ENCODE peak calls at places on chromosome 9, in seven cellular contexts. D is pancreas; X is CD8-positive, alpha-beta T cell; L is PC-3; N is foreskin keratinocyte; P is heart right ventricle; Z is gastrocnemius medialis. G is an unnamed sample.

GRCh38 chr9:83196946-83197345 is 134.0 kb upstream of the RASEF start:
- ATAC-seq in D (no peak), X (no peak), L (no peak), N (peak; percentile 31), P (no peak), Z (no peak), G (no peak)

GRCh38 chr9:88658311-88658822 is 123.4 kb downstream of the NXNL2 start:
- ATAC-seq in D (no peak), X (no peak), L (no peak), N (no peak), P (no peak), Z (peak; percentile 64), G (peak; percentile 88)

GRCh38 chr9:93730213-93730612 is 153.8 kb downstream of the PHF2 start:
- ATAC-seq in D (no peak), X (no peak), L (no peak), N (no peak), P (no peak), Z (no peak), G (no peak)

GRCh38 chr9:2967779-2968178 is 123.9 kb upstream of the PUM3 start:
- ATAC-seq in D (no peak), X (no peak), L (no peak), N (peak; percentile 92), P (no peak), Z (no peak), G (no peak)

GRCh38 chr9:89363311-89363670 is 45.0 kb downstream of the SECISBP2 start:
- ATAC-seq in D (no peak), X (no peak), L (no peak), N (no peak), P (no peak), Z (no peak), G (no peak)

GRCh38 chr9:88725300-88726024 is 190.5 kb downstream of the NXNL2 start:
- ATAC-seq in D (no peak), X (no peak), L (no peak), N (no peak), P (no peak), Z (no peak), G (peak; percentile 16)

GRCh38 chr9:2630158-2630557 is 8.6 kb downstream of the VLDLR start:
- ATAC-seq in D (peak; percentile 44), X (no peak), L (no peak), N (no peak), P (peak; percentile 46), Z (peak; percentile 82), G (no peak)

GRCh38 chr9:135409286-135410200 is 70.0 kb upstream of the PPP1R26 start:
- ATAC-seq in D (no peak), X (no peak), L (no peak), N (no peak), P (no peak), Z (no peak), G (no peak)

GRCh38 chr9:85178486-85178885 is 509.0 kb downstream of the NTRK2 start:
- ATAC-seq in D (no peak), X (no peak), L (no peak), N (peak; percentile 99), P (no peak), Z (no peak), G (no peak)

GRCh38 chr9:109270441-109270840 is 50.4 kb downstream of the EPB41L4B start:
- ATAC-seq in D (no peak), X (no peak), L (no peak), N (no peak), P (no peak), Z (no peak), G (no peak)

GRCh38 chr9:29830815-29831214 is 2257.5 kb upstream of the C9orf72 start:
- ATAC-seq in D (no peak), X (no peak), L (peak; percentile 61), N (peak; percentile 60), P (no peak), Z (no peak), G (no peak)

GRCh38 chr9:98773721-98774120 is 22.6 kb downstream of the ANKS6 start:
- ATAC-seq in D (no peak), X (no peak), L (no peak), N (no peak), P (no peak), Z (no peak), G (no peak)

GRCh38 chr9:84294551-84294950 is 46.0 kb downstream of the SLC28A3 start:
- ATAC-seq in D (no peak), X (no peak), L (no peak), N (no peak), P (no peak), Z (no peak), G (no peak)

GRCh38 chr9:83707518-83707767 is 315 bp downstream of the UBQLN1 start:
- ATAC-seq in D (peak; percentile 72), X (no peak), L (peak; percentile 83), N (peak; percentile 93), P (peak; percentile 91), Z (peak; percentile 67), G (peak; percentile 85)

GRCh38 chr9:70450735-70451134 is 36.3 kb upstream of the KLF9 start:
- ATAC-seq in D (no peak), X (no peak), L (no peak), N (no peak), P (no peak), Z (no peak), G (no peak)

GRCh38 chr9:129841071-129841470 is 5.8 kb downstream of the USP20 start:
- ATAC-seq in D (no peak), X (no peak), L (no peak), N (no peak), P (no peak), Z (no peak), G (no peak)

GRCh38 chr9:129839324-129840023 is 4.2 kb downstream of the USP20 start:
- ATAC-seq in D (no peak), X (no peak), L (no peak), N (no peak), P (no peak), Z (no peak), G (no peak)

GRCh38 chr9:129840024-129840423 is 4.8 kb downstream of the USP20 start:
- ATAC-seq in D (no peak), X (no peak), L (no peak), N (no peak), P (no peak), Z (no peak), G (no peak)

GRCh38 chr9:129836342-129837007 is 1.2 kb downstream of the USP20 start:
- ATAC-seq in D (no peak), X (no peak), L (no peak), N (no peak), P (no peak), Z (no peak), G (no peak)

DNA sequence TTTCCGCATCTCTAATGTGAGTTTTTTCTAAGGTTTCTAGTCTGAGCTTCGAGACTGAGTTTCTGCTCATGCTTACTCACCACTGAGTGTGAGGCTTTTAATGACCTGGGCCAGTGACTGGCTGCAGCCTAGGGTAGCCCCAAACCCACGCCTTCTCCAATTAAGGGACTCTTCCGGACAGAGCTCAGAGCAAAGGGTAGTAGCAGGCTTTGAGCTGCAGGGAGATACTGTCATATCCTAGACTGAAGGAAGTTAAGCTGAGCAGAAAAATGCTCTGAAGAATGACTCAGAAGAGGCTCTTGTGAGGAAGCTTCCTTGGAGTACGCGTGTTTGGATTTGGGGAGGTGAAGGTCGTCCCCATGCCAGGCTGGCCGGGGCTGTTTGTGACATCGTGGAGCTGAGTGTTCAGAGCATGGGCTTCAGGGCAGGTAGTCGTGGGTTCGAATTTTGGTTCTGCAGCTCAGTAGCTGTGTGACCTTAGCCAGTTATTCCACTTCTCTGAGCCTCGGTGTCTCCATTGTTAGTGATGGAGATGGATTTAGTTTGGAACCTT is 3.5 kb downstream of the USP20 start:
- ATAC-seq in D (no peak), X (no peak), L (peak; percentile 81), N (peak; percentile 10), P (no peak), Z (no peak), G (no peak)
- H3K4me1 ChIP-seq in D (no peaks in the 10 kb centered on the region), X (peaks cover 60% of the 10 kb centered on the region), L (peaks cover 31% of the 10 kb centered on the region), N (no peaks in the 10 kb centered on the region), P (peaks cover 14% of the 10 kb centered on the region), Z (peaks cover 25% of the 10 kb centered on the region), G (peaks cover 17% of the 10 kb centered on the region)

GRCh38 chr9:36147441-36148175 is 11.1 kb downstream of the GLIPR2 start:
- ATAC-seq in D (no peak), X (no peak), L (no peak), N (no peak), P (no peak), Z (no peak), G (no peak)
- H3K4me1 ChIP-seq in D (no peaks in the 10 kb centered on the region), X (peaks cover 90% of the 10 kb centered on the region), L (peaks cover 18% of the 10 kb centered on the region), N (no peaks in the 10 kb centered on the region), P (peaks cover 30% of the 10 kb centered on the region), Z (peaks cover 7% of the 10 kb centered on the region), G (peaks cover 58% of the 10 kb centered on the region)

DNA sequence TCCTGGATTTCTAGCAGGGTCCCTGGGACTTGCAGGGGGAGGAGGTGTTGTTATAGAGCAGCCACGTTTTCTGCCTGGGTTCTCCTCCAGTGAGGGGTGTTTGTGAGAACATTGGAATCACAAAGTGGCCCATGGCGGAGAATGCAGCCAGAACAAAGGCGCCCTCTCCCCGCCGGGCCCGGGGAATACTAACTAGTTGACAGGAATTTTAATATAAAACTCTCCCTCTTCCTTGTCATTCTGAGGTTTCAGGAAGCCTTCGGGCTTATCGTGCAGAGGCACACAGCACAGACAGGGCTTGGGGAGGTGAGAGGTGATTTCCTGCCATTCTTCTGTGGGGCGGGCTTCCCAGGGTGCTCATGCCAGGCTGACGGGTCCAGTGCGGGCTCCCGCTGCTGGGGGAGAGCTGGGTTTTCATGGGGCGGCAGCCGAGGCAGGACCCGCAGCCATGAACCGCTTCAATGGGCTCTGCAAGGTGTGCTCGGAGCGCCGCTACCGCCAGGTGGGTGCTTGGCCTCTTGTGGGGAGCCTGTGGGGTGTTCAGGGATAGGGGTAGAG is 37.7 kb downstream of the RGS3 start:
- ATAC-seq in D (no peak), X (no peak), L (no peak), N (no peak), P (peak; percentile 75), Z (peak; percentile 44), G (peak; percentile 67)
- H3K4me1 ChIP-seq in D (no peaks in the 10 kb centered on the region), X (peaks cover 16% of the 10 kb centered on the region), L (peaks cover 5% of the 10 kb centered on the region), N (no peaks in the 10 kb centered on the region), P (peaks cover 37% of the 10 kb centered on the region), Z (peaks cover 5% of the 10 kb centered on the region), G (no peaks in the 10 kb centered on the region)

GRCh38 chr9:33185406-33185805 is 18.3 kb upstream of the B4GALT1 start:
- ATAC-seq in D (no peak), X (no peak), L (no peak), N (no peak), P (no peak), Z (no peak), G (no peak)

GRCh38 chr9:33184947-33185346 is 17.8 kb upstream of the B4GALT1 start:
- ATAC-seq in D (no peak), X (no peak), L (no peak), N (no peak), P (no peak), Z (no peak), G (no peak)

GRCh38 chr9:33187519-33188218 is 20.5 kb upstream of the B4GALT1 start:
- ATAC-seq in D (no peak), X (no peak), L (peak; percentile 40), N (no peak), P (peak; percentile 91), Z (peak; percentile 95), G (peak; percentile 66)

GRCh38 chr9:33186457-33187168 is 19.5 kb upstream of the B4GALT1 start:
- ATAC-seq in D (peak; percentile 93), X (no peak), L (no peak), N (peak; percentile 87), P (peak; percentile 77), Z (peak; percentile 50), G (peak; percentile 64)

DNA sequence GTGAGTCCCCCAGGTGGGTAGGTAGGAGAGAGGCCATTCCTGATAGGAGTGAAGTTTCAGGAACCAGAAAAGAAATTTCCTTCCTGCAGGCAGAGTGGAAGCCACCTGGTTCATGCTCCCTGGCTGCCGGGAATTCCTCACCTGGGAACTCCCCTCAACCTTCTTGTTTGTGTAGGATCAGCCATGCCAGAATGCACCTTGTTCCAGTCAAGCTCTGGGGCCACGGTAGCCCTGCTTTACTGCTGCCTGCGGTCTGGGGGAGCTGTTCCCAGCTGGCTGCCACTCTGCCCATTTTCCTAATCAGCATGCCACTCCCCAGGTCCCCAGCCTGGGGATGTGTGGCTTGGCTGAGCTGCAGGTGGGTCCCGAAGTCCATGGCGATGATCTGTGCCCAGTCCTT is 18.7 kb upstream of the B4GALT1 start:
- ATAC-seq in D (peak; percentile 9), X (no peak), L (no peak), N (peak; percentile 47), P (no peak), Z (no peak), G (no peak)
- H3K4me1 ChIP-seq in D (no peaks in the 10 kb centered on the region), X (no peaks in the 10 kb centered on the region), L (no peaks in the 10 kb centered on the region), N (peaks cover 19% of the 10 kb centered on the region), P (peaks cover 49% of the 10 kb centered on the region), Z (peaks cover 34% of the 10 kb centered on the region), G (peaks cover 10% of the 10 kb centered on the region)